ENCODE peak calls at places on chromosomes 6 and 20, in six cellular contexts. D is activated CD8-positive, alpha-beta memory T cell treated with anti-CD3 and anti-CD28 coated beads for 4 hours; G is T-helper 1 cell; K is HFFc6; J is omental fat pad; T is suprapubic skin. R is an unnamed sample.

GRCh38 chr6:95846652-95847051 is 169.1 kb upstream of the FUT9 start:
- DNase-seq in D (no peak), G (no peak), K (no peak), J (no peak), T (no peak), R (no peak)

GRCh38 chr20:37336369-37337207 is 9.4 kb upstream of the SRC start:
- DNase-seq in D (peak), G (no peak), K (no peak), J (no peak), T (no peak), R (peak)

GRCh38 chr6:80250391-80250997 is 144.0 kb downstream of the BCKDHB start:
- DNase-seq in D (no peak), G (no peak), K (no peak), J (no peak), T (no peak), R (no peak)

GRCh38 chr6:87763901-87764300 is 61.9 kb upstream of the AKIRIN2 start:
- DNase-seq in D (no peak), G (no peak), K (no peak), J (no peak), T (no peak), R (no peak)

GRCh38 chr20:19974621-19975435 is 42.3 kb upstream of the NAA20 start:
- DNase-seq in D (no peak), G (no peak), K (peak), J (peak), T (peak), R (peak)

GRCh38 chr6:34491091-34491430 is 25.2 kb downstream of the PACSIN1 start:
- DNase-seq in D (no peak), G (no peak), K (no peak), J (no peak), T (no peak), R (peak)

GRCh38 chr6:103797738-103798137 is 1062.0 kb downstream of the HACE1 start:
- DNase-seq in D (no peak), G (no peak), K (no peak), J (no peak), T (no peak), R (no peak)

GRCh38 chr20:47487175-47487917 is 14.3 kb upstream of the NCOA3 start:
- DNase-seq in D (peak), G (no peak), K (no peak), J (no peak), T (no peak), R (peak)

GRCh38 chr6:124963416-124964083 is 1.3 kb downstream of the RNF217 start:
- DNase-seq in D (no peak), G (no peak), K (peak), J (no peak), T (no peak), R (peak)

GRCh38 chr6:2876210-2877056 is 26.7 kb downstream of the SERPINB9 start:
- DNase-seq in D (no peak), G (no peak), K (peak), J (no peak), T (no peak), R (peak)

GRCh38 chr20:1827974-1828785 is 67.0 kb upstream of the SIRPA start:
- DNase-seq in D (no peak), G (no peak), K (no peak), J (no peak), T (no peak), R (peak)

GRCh38 chr6:21753571-21754108 is 160.1 kb downstream of the SOX4 start:
- DNase-seq in D (no peak), G (no peak), K (peak), J (no peak), T (no peak), R (peak)

GRCh38 chr6:22468566-22468965 is 100.8 kb upstream of the HDGFL1 start:
- DNase-seq in D (no peak), G (no peak), K (no peak), J (no peak), T (no peak), R (peak)

GRCh38 chr20:10672579-10673127 is 1.1 kb downstream of the JAG1 start:
- DNase-seq in D (no peak), G (no peak), K (peak), J (no peak), T (peak), R (peak)

GRCh38 chr20:38109657-38110524 is 55.2 kb downstream of the TGM2 start:
- DNase-seq in D (no peak), G (no peak), K (peak), J (no peak), T (peak), R (peak)

R was measured in amniotic epithelial cell.